ENCODE peak calls at places on chromosome 21, in four cellular contexts. W, P, A and L are unnamed samples.

GRCh38 chr21:16419188-16419874 is 689.5 kb downstream of the USP25 start:
- DNase-seq in A (no peak), W (no peak), P (peak), L (peak)

GRCh38 chr21:42509239-42509638 is 4.4 kb upstream of the SLC37A1 start:
- DNase-seq in P (no peak), W (no peak), A (no peak), L (peak)

GRCh38 chr21:26469789-26470188 is 103.3 kb downstream of the CYYR1 start:
- DNase-seq in A (no peak), W (no peak), P (no peak), L (no peak)

GRCh38 chr21:44872568-44873355 is 728 bp downstream of the PTTG1IP start:
- DNase-seq in P (peak), A (peak), W (no peak), L (peak)

GRCh38 chr21:36693144-36694040 is 5.5 kb upstream of the SIM2 start:
- DNase-seq in P (no peak), W (no peak), A (no peak), L (no peak)

GRCh38 chr21:37829043-37829442 is 87.2 kb downstream of the KCNJ6 start:
- DNase-seq in P (peak), A (no peak), W (no peak), L (peak)

GRCh38 chr21:32524010-32524719 is 61.2 kb downstream of the TCP10L start:
- DNase-seq in W (no peak), P (no peak), A (no peak), L (no peak)

GRCh38 chr21:45455321-45456013 is 50.5 kb downstream of the COL18A1 start:
- DNase-seq in P (no peak), A (no peak), W (no peak), L (no peak)

GRCh38 chr21:39094847-39095525 is 88.3 kb downstream of the PSMG1 start:
- DNase-seq in A (no peak), P (no peak), W (no peak), L (no peak)

GRCh38 chr21:39641827-39642450 is 29.2 kb downstream of the B3GALT5 start:
- DNase-seq in A (no peak), W (no peak), P (no peak), L (no peak)

GRCh38 chr21:29338256-29338655 is 39.5 kb downstream of the BACH1 start:
- DNase-seq in W (no peak), A (no peak), P (no peak), L (no peak)

GRCh38 chr21:30057108-30057507 is 109.5 kb downstream of the CLDN17 start:
- DNase-seq in P (no peak), W (no peak), A (no peak), L (no peak)

GRCh38 chr21:45167796-45168222 is 93.4 kb downstream of the ADARB1 start:
- DNase-seq in A (no peak), W (no peak), P (no peak), L (no peak)

GRCh38 chr21:34344058-34344425 is 19.8 kb upstream of the KCNE2 start:
- DNase-seq in A (no peak), W (no peak), P (no peak), L (no peak)

GRCh38 chr21:45353200-45353599 is 51.8 kb upstream of the COL18A1 start:
- DNase-seq in P (no peak), A (no peak), W (no peak), L (no peak)

GRCh38 chr21:41921089-41921819 is 32.6 kb downstream of the C2CD2 start:
- DNase-seq in P (no peak), A (no peak), W (no peak), L (no peak)

GRCh38 chr21:35256468-35256988 is 207.4 kb upstream of the RUNX1 start:
- DNase-seq in P (peak), A (peak), W (no peak), L (peak)

GRCh38 chr21:29335720-29336119 is 37.0 kb downstream of the BACH1 start:
- DNase-seq in P (no peak), A (no peak), W (no peak), L (no peak)

GRCh38 chr21:34126269-34126668 is 52.9 kb downstream of the MRPS6 start:
- DNase-seq in A (no peak), P (no peak), W (no peak), L (no peak)

GRCh38 chr21:44423312-44423821 is 31.9 kb upstream of the LRRC3 start:
- DNase-seq in A (no peak), W (no peak), P (peak), L (no peak)

GRCh38 chr21:28632718-28633408 is 359.8 kb downstream of the LTN1 start:
- DNase-seq in A (no peak), W (no peak), P (no peak), L (no peak)

GRCh38 chr21:42453301-42454220 is 42.5 kb downstream of the RSPH1 start:
- DNase-seq in A (no peak), W (no peak), P (no peak), L (no peak)

GRCh38 chr21:32476661-32477423 is 64.3 kb downstream of the EVA1C start:
- DNase-seq in W (no peak), A (no peak), P (no peak), L (no peak)